ENCODE peak calls at places on chromosomes 7 and 10, in six cellular contexts. O, E, H, G, P and S are unnamed samples.
A peak's percentile ranks its signal among the peaks of the same experiment; 100 is the strongest.

GRCh38 chr10:129305046-129305445 is 162.0 kb upstream of the MGMT start:
- DNase-seq in O (no peak), H (no peak), G (no peak), E (no peak), P (no peak), S (no peak)

GRCh38 chr7:112157072-112157471 is 49.1 kb downstream of the DOCK4 start:
- DNase-seq in O (no peak), G (no peak), H (peak; percentile 73), P (no peak), E (peak; percentile 45), S (peak; percentile 89)

GRCh38 chr7:35549781-35550180 is 145.2 kb downstream of the HERPUD2 start:
- DNase-seq in H (no peak), E (no peak), G (no peak), O (no peak), P (no peak), S (no peak)

GRCh38 chr10:132402781-132403241 is 5.8 kb downstream of the PWWP2B start:
- DNase-seq in H (no peak), E (no peak), P (no peak), G (peak; percentile 39), O (no peak), S (no peak)

GRCh38 chr10:123475466-123475865 is 190.7 kb upstream of the GPR26 start:
- DNase-seq in H (no peak), E (no peak), P (no peak), O (no peak), G (no peak), S (no peak)

GRCh38 chr7:34823650-34824258 is 165.7 kb downstream of the NPSR1 start:
- DNase-seq in O (peak; percentile 83), G (no peak), H (peak; percentile 58), E (no peak), P (no peak), S (peak; percentile 44)

GRCh38 chr10:4865945-4866661 is 40.1 kb downstream of the AKR1E2 start:
- DNase-seq in P (no peak), H (no peak), O (no peak), G (no peak), E (no peak), S (peak; percentile 24)

GRCh38 chr10:33388325-33388724 is 53.9 kb upstream of the NRP1 start:
- DNase-seq in E (no peak), O (no peak), H (no peak), G (no peak), P (no peak), S (no peak)

GRCh38 chr7:157295338-157295737 is 41.5 kb upstream of the DNAJB6 start:
- DNase-seq in H (no peak), O (no peak), G (no peak), E (no peak), P (no peak), S (no peak)

GRCh38 chr10:80453715-80454525 is at the start of gene TSPAN14:
- DNase-seq in P (peak; percentile 86), E (peak; percentile 73), G (peak; percentile 92), O (peak; percentile 96), H (peak; percentile 81), S (peak; percentile 70)

GRCh38 chr7:26580666-26581065 is 283.7 kb downstream of the SKAP2 start:
- DNase-seq in O (no peak), P (no peak), G (no peak), H (no peak), E (no peak), S (no peak)

GRCh38 chr10:122577311-122577885 is 16.8 kb downstream of the DMBT1 start:
- DNase-seq in O (no peak), P (no peak), G (no peak), E (no peak), H (no peak), S (no peak)

GRCh38 chr7:27547401-27547800 is 115.3 kb downstream of the HIBADH start:
- DNase-seq in G (no peak), O (no peak), H (no peak), P (no peak), E (no peak), S (peak; percentile 27)

GRCh38 chr7:83732305-83732704 is 83.4 kb upstream of the SEMA3E start:
- DNase-seq in E (no peak), P (no peak), H (peak; percentile 19), O (no peak), G (no peak), S (no peak)

GRCh38 chr7:55018361-55019328 is at the start of gene EGFR:
- DNase-seq in E (peak; percentile 73), G (peak; percentile 86), H (peak; percentile 81), O (peak; percentile 97), P (peak; percentile 87), S (peak; percentile 75)

GRCh38 chr7:48781783-48782182 is 142.6 kb upstream of the CDC14C start:
- DNase-seq in P (no peak), E (no peak), H (no peak), O (no peak), G (no peak), S (peak; percentile 7)

GRCh38 chr10:58477122-58477521 is 35.5 kb upstream of the BICC1 start:
- DNase-seq in O (no peak), H (peak; percentile 37), E (no peak), G (no peak), P (no peak), S (peak; percentile 57)

GRCh38 chr7:34354906-34355305 is 303.1 kb upstream of the NPSR1 start:
- DNase-seq in O (no peak), H (peak; percentile 1), E (no peak), G (no peak), P (no peak), S (no peak)

GRCh38 chr7:71574153-71574894 is 442.4 kb downstream of the GALNT17 start:
- DNase-seq in E (no peak), G (no peak), O (no peak), H (no peak), P (no peak), S (no peak)

GRCh38 chr10:48742891-48743845 is 58.5 kb downstream of the WDFY4 start:
- DNase-seq in O (peak; percentile 68), P (no peak), E (no peak), G (no peak), H (no peak), S (no peak)

GRCh38 chr7:47128719-47129118 is 453.2 kb downstream of the TNS3 start:
- DNase-seq in H (no peak), O (no peak), P (no peak), E (no peak), G (no peak), S (peak; percentile 35)

GRCh38 chr7:28474267-28474618 is 61.9 kb downstream of the CREB5 start:
- DNase-seq in E (no peak), G (no peak), H (no peak), O (no peak), P (peak; percentile 57), S (peak; percentile 6)

GRCh38 chr7:75866129-75866496 is 12.7 kb upstream of the RHBDD2 start:
- DNase-seq in E (no peak), G (no peak), H (no peak), O (no peak), P (no peak), S (peak; percentile 58)

GRCh38 chr7:148503900-148504487 is 86.6 kb upstream of the C7orf33 start:
- DNase-seq in P (no peak), H (peak; percentile 63), O (no peak), G (no peak), E (no peak), S (peak; percentile 56)

GRCh38 chr7:151351967-151352366 is 10.4 kb downstream of the NUB1 start:
- DNase-seq in P (no peak), O (no peak), G (no peak), E (no peak), H (no peak), S (no peak)

GRCh38 chr7:151351027-151351426 is 9.4 kb downstream of the NUB1 start:
- DNase-seq in G (no peak), P (no peak), H (no peak), O (no peak), E (no peak), S (no peak)

GRCh38 chr7:151348970-151349369 is 7.4 kb downstream of the NUB1 start:
- DNase-seq in O (no peak), H (no peak), E (no peak), P (no peak), G (no peak), S (no peak)

GRCh38 chr7:151347200-151347599 is 5.6 kb downstream of the NUB1 start:
- DNase-seq in G (no peak), E (no peak), P (no peak), O (no peak), H (no peak), S (no peak)

DNA sequence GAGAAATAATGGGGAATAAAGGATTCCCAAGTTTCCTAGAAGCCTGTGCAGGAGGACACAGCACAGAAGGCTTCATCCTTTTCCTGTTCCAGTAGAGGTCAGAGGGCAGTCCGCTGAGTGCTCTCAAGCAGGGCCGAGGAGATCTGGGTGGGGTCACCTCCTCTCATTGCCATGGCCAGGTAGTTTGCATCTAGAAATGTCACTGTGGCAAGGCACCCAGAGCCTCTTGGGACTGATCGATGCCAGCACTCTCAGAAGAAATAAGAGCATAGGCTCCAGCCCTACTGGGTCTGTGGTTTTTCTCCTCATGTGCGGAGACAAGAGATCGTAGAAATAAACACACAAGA is 7.9 kb downstream of the NUB1 start:
- DNase-seq in G (no peak), O (no peak), H (no peak), E (no peak), P (no peak), S (no peak)
- H3K4me3 ChIP-seq in G (peak overlapping the region; percentile 51), O (no peak overlapping the region), H (no peak overlapping the region), E (no peak overlapping the region), P (no peak overlapping the region), S (no peak overlapping the region)

GRCh38 chr10:86585726-86586048 is 64.1 kb upstream of the WAPL start:
- DNase-seq in E (no peak), O (no peak), H (no peak), G (no peak), P (no peak), S (no peak)
- TF ChIP-seq CTCF in E (no peak), O (no peak), H (no peak), G (no peak), P (no peak), S (no peak)

DNA sequence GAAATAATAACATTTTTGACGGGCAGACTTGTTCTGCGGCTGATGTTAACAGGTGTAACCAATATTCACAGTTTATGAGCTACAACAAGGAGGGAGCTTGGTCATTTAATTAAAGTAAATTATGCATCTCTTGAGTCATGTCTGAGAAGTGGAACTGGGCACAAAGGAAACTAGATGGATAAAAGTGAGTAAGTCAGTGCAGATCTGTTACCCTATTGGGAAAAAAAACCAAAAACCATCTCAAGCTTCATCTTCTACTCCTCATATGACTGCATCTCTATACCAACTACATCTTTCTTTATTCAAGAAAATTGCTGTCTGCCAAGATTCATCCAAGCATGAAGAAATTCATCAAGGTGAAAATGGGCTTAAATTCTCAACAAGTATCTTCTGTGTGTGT is 23.9 kb downstream of the ANKRD22 start:
- DNase-seq in H (no peak), O (no peak), P (no peak), G (no peak), E (no peak), S (no peak)
- H3K4me3 ChIP-seq in H (no peak overlapping the region), O (no peak overlapping the region), P (no peak overlapping the region), G (no peak overlapping the region), E (no peak overlapping the region), S (no peak overlapping the region)

DNA sequence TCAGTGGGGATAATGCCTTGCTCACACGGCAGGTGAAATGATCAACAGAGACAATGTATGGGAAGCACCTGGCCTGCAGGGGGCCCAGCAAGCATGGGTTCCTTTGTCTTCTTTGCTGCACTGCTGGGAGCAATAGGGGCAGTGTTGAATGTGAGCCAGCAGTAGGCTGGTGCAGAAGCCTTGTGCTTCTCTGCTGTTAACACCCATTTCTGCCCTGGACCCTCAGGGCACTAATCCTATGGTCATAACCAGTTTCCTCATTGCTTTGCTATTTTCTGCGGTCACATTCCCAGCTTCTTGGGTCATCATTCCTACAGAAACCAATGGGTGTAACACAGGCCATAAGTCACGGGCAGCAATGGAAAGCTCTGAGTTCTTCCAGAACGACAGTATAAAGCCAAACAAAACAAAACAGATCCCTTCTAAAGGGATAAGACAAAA is 10.9 kb upstream of the LGI1 start:
- DNase-seq in H (peak; percentile 90), E (peak; percentile 58), P (no peak), G (no peak), O (no peak), S (peak; percentile 83)
- TF ChIP-seq CTCF in H (no peak), E (no peak), P (no peak), G (no peak), O (no peak), S (peak; percentile 1)